ENCODE peak calls at places on chromosomes 3 and 15, in four cellular contexts. One of them, this sample, is unnamed.

GRCh38 chr3:127197300-127198150 is 4.6 kb downstream of the PRR23E start:
- DNase-seq in A549: no peak
- DNase-seq in adrenal gland: no peak
- DNase-seq in transverse colon: no peak
- DNase-seq in this sample: no peak

GRCh38 chr3:148513066-148513671 is 184.5 kb upstream of the AGTR1 start:
- DNase-seq in adrenal gland: no peak
- DNase-seq in A549: no peak
- DNase-seq in transverse colon: no peak
- DNase-seq in this sample: no peak

GRCh38 chr3:100289339-100289738 is 28.5 kb downstream of the TBC1D23 start:
- DNase-seq in adrenal gland: no peak
- DNase-seq in A549: no peak
- DNase-seq in transverse colon: no peak
- DNase-seq in this sample: no peak

GRCh38 chr3:66518644-66519043 is 17.8 kb upstream of the LRIG1 start:
- DNase-seq in transverse colon: no peak
- DNase-seq in A549: no peak
- DNase-seq in adrenal gland: no peak
- DNase-seq in this sample: no peak

GRCh38 chr3:64190517-64191515 is 34.5 kb downstream of the PRICKLE2 start:
- DNase-seq in adrenal gland: no peak
- DNase-seq in transverse colon: no peak
- DNase-seq in A549: peak
- DNase-seq in this sample: no peak

GRCh38 chr3:45212095-45212468 is 14.0 kb downstream of the TMEM158 start:
- DNase-seq in A549: no peak
- DNase-seq in adrenal gland: no peak
- DNase-seq in transverse colon: no peak
- DNase-seq in this sample: no peak

GRCh38 chr3:30743086-30743619 is 136.8 kb downstream of the TGFBR2 start:
- DNase-seq in transverse colon: no peak
- DNase-seq in A549: no peak
- DNase-seq in adrenal gland: no peak
- DNase-seq in this sample: no peak

GRCh38 chr15:69607101-69607500 is 154.5 kb downstream of the RPLP1 start:
- DNase-seq in A549: no peak
- DNase-seq in transverse colon: no peak
- DNase-seq in adrenal gland: no peak
- DNase-seq in this sample: no peak

GRCh38 chr3:189094539-189094938 is 77.2 kb upstream of the TPRG1 start:
- DNase-seq in adrenal gland: no peak
- DNase-seq in A549: no peak
- DNase-seq in transverse colon: no peak
- DNase-seq in this sample: no peak

GRCh38 chr15:72342385-72342784 is 22.4 kb upstream of the CELF6 start:
- DNase-seq in transverse colon: peak
- DNase-seq in A549: no peak
- DNase-seq in adrenal gland: peak
- DNase-seq in this sample: no peak

GRCh38 chr3:12230406-12230805 is 58.5 kb upstream of the PPARG start:
- DNase-seq in transverse colon: no peak
- DNase-seq in A549: no peak
- DNase-seq in adrenal gland: no peak
- DNase-seq in this sample: peak

GRCh38 chr3:60384352-60384751 is 866.9 kb downstream of the FHIT start:
- DNase-seq in adrenal gland: no peak
- DNase-seq in A549: no peak
- DNase-seq in transverse colon: no peak
- DNase-seq in this sample: no peak

GRCh38 chr3:187737401-187738088 is 7.7 kb downstream of the BCL6 start:
- DNase-seq in adrenal gland: peak
- DNase-seq in transverse colon: peak
- DNase-seq in A549: no peak
- DNase-seq in this sample: no peak

GRCh38 chr15:36832792-36833191 is 253.4 kb downstream of the CDIN1 start:
- DNase-seq in A549: no peak
- DNase-seq in transverse colon: no peak
- DNase-seq in adrenal gland: no peak
- DNase-seq in this sample: no peak

GRCh38 chr15:90571063-90571541 is 41.4 kb downstream of the CRTC3 start:
- DNase-seq in A549: no peak
- DNase-seq in adrenal gland: peak
- DNase-seq in transverse colon: peak
- DNase-seq in this sample: no peak

GRCh38 chr3:195892105-195892354 is 16.3 kb downstream of the TNK2 start:
- DNase-seq in transverse colon: no peak
- DNase-seq in A549: no peak
- DNase-seq in adrenal gland: no peak
- DNase-seq in this sample: no peak

GRCh38 chr3:8473990-8474389 is 27.6 kb upstream of the LMCD1 start:
- DNase-seq in A549: no peak
- DNase-seq in transverse colon: no peak
- DNase-seq in adrenal gland: no peak
- DNase-seq in this sample: no peak
- TF ChIP-seq CTCF in A549: no peak
- TF ChIP-seq CTCF in transverse colon: no peak
- TF ChIP-seq CTCF in adrenal gland: no peak
- TF ChIP-seq CTCF in this sample: no peak

GRCh38 chr3:164208026-164208425 is 870.3 kb downstream of the SI start:
- DNase-seq in A549: no peak
- DNase-seq in adrenal gland: no peak
- DNase-seq in transverse colon: no peak
- DNase-seq in this sample: no peak

DNA sequence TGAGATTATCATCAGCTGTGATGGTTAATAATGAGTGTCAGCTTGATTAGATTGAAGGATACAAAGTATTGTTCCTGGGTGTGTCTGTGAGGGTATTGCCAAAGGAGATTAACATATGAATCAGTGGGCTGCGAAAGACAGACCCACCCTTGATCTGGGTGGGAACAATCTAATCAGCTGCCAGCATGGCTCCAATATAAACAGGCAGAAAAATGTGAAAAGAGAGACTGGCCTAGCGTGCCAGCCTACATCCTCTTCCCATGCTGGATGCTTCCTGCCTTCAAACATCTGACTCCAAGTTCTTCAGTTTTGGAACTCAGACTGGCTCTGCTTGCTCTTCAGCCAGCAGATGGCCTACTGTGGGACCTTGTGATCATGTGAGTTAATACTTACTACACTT is 869.5 kb downstream of the SI start:
- DNase-seq in A549: no peak
- DNase-seq in adrenal gland: no peak
- DNase-seq in transverse colon: no peak
- DNase-seq in this sample: no peak
- TF ChIP-seq CTCF in A549: no peak
- TF ChIP-seq CTCF in adrenal gland: no peak
- TF ChIP-seq CTCF in transverse colon: no peak
- TF ChIP-seq CTCF in this sample: no peak

GRCh38 chr15:31100738-31101137 is 787 bp downstream of the TRPM1 start:
- DNase-seq in A549: no peak
- DNase-seq in transverse colon: no peak
- DNase-seq in adrenal gland: no peak
- DNase-seq in this sample: no peak
- TF ChIP-seq CTCF in A549: no peak
- TF ChIP-seq CTCF in transverse colon: no peak
- TF ChIP-seq CTCF in adrenal gland: no peak
- TF ChIP-seq CTCF in this sample: no peak

GRCh38 chr15:58438956-58439355 is 7.2 kb downstream of the LIPC start:
- DNase-seq in A549: peak
- DNase-seq in transverse colon: peak
- DNase-seq in adrenal gland: peak
- DNase-seq in this sample: peak
- TF ChIP-seq CTCF in A549: peak
- TF ChIP-seq CTCF in transverse colon: peak
- TF ChIP-seq CTCF in adrenal gland: no peak
- TF ChIP-seq CTCF in this sample: peak

DNA sequence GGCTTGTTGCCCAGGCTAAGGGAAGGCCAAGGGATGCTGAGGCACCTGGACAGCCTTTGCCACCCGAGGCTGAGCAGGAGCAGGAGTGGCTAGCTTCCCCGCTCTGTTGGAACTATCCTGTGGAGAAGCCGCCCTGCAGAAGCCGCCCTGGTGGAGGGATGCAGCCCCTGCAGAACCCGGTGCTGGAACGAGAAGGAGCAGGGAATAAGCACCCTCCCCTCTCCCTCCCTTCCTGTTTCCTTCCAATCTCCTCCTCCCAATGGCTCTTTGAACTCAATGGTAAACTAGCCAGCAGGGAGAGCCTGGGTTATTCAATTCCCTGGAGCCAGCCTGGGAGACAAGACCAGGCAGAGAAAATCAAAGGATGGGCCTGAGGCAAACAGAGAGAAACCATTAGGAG is 11.8 kb upstream of the HRG start:
- DNase-seq in adrenal gland: no peak
- DNase-seq in A549: peak
- DNase-seq in transverse colon: no peak
- DNase-seq in this sample: no peak
- TF ChIP-seq CTCF in adrenal gland: no peak
- TF ChIP-seq CTCF in A549: no peak
- TF ChIP-seq CTCF in transverse colon: no peak
- TF ChIP-seq CTCF in this sample: no peak

GRCh38 chr3:49001155-49001554 is 6.0 kb upstream of the WDR6 start:
- DNase-seq in A549: no peak
- DNase-seq in adrenal gland: no peak
- DNase-seq in transverse colon: no peak
- DNase-seq in this sample: no peak
- TF ChIP-seq CTCF in A549: no peak
- TF ChIP-seq CTCF in adrenal gland: no peak
- TF ChIP-seq CTCF in transverse colon: no peak
- TF ChIP-seq CTCF in this sample: no peak

GRCh38 chr3:140050977-140051957 is 116.3 kb downstream of the CLSTN2 start:
- DNase-seq in transverse colon: no peak
- DNase-seq in adrenal gland: no peak
- DNase-seq in A549: no peak
- DNase-seq in this sample: no peak
- TF ChIP-seq CTCF in transverse colon: peak
- TF ChIP-seq CTCF in adrenal gland: no peak
- TF ChIP-seq CTCF in A549: no peak
- TF ChIP-seq CTCF in this sample: no peak

GRCh38 chr15:40664909-40665308 is 30.1 kb upstream of the RAD51 start:
- DNase-seq in adrenal gland: no peak
- DNase-seq in A549: no peak
- DNase-seq in transverse colon: no peak
- DNase-seq in this sample: no peak
- TF ChIP-seq CTCF in adrenal gland: no peak
- TF ChIP-seq CTCF in A549: no peak
- TF ChIP-seq CTCF in transverse colon: no peak
- TF ChIP-seq CTCF in this sample: no peak